ENCODE peak calls at places on chromosomes 5 and 9, in six cellular contexts. M, D, H, S, X and Y are unnamed samples.
A peak's percentile ranks its signal among the peaks of the same experiment; 100 is the strongest.

GRCh38 chr5:73119492-73120157 is 750 bp upstream of the TMEM171 start:
- DNase-seq in M (no peak), D (no peak), H (no peak), S (no peak), X (peak; percentile 94), Y (peak; percentile 23)

GRCh38 chr9:114185570-114185969 is 30.2 kb downstream of the COL27A1 start:
- DNase-seq in M (no peak), D (no peak), H (no peak), S (no peak), X (no peak), Y (no peak)

GRCh38 chr5:11289208-11289607 is 528.2 kb upstream of the DAP start:
- DNase-seq in M (no peak), D (no peak), H (no peak), S (no peak), X (no peak), Y (no peak)

GRCh38 chr5:59712836-59713487 is 180.6 kb downstream of the PDE4D start:
- DNase-seq in M (no peak), D (no peak), H (no peak), S (no peak), X (no peak), Y (peak; percentile 28)

GRCh38 chr9:111925017-111925770 is 28.6 kb downstream of the UGCG start:
- DNase-seq in M (no peak), D (no peak), H (no peak), S (no peak), X (no peak), Y (no peak)

GRCh38 chr9:127865645-127866464 is 11.4 kb upstream of the ENG start:
- DNase-seq in M (no peak), D (no peak), H (no peak), S (no peak), X (no peak), Y (no peak)

GRCh38 chr9:136085815-136086212 is 9.3 kb downstream of the NACC2 start:
- DNase-seq in M (no peak), D (no peak), H (no peak), S (no peak), X (peak; percentile 92), Y (no peak)

GRCh38 chr9:69916950-69917349 is 96.3 kb downstream of the CFAP95 start:
- DNase-seq in M (no peak), D (peak; percentile 52), H (no peak), S (no peak), X (no peak), Y (no peak)

GRCh38 chr9:93022066-93022465 is 36.4 kb upstream of the SUSD3 start:
- DNase-seq in M (no peak), D (no peak), H (no peak), S (no peak), X (no peak), Y (no peak)

GRCh38 chr5:35458824-35459207 is 158.8 kb upstream of the SPEF2 start:
- DNase-seq in M (no peak), D (no peak), H (no peak), S (no peak), X (peak; percentile 68), Y (no peak)

GRCh38 chr9:129287595-129288305 is 109.7 kb upstream of the IER5L start:
- DNase-seq in M (no peak), D (no peak), H (no peak), S (no peak), X (peak; percentile 35), Y (no peak)

GRCh38 chr9:2928386-2928785 is 84.5 kb upstream of the PUM3 start:
- DNase-seq in M (no peak), D (no peak), H (no peak), S (no peak), X (no peak), Y (no peak)

GRCh38 chr5:162434311-162434710 is 366.7 kb downstream of the GABRG2 start:
- DNase-seq in M (no peak), D (no peak), H (no peak), S (no peak), X (no peak), Y (no peak)

GRCh38 chr5:160348080-160348479 is 22.3 kb downstream of the C1QTNF2 start:
- DNase-seq in M (no peak), D (no peak), H (no peak), S (no peak), X (no peak), Y (peak; percentile 88)

GRCh38 chr5:83066548-83067110 is 10.6 kb downstream of the TMEM167A start:
- DNase-seq in M (no peak), D (no peak), H (no peak), S (no peak), X (no peak), Y (no peak)

GRCh38 chr5:82165740-82166530 is 112.2 kb downstream of the RPS23 start:
- DNase-seq in M (peak; percentile 18), D (peak; percentile 95), H (no peak), S (no peak), X (peak; percentile 83), Y (peak; percentile 73)

GRCh38 chr9:76905661-76905983 is 292 bp downstream of the PRUNE2 start:
- DNase-seq in M (no peak), D (no peak), H (no peak), S (no peak), X (no peak), Y (no peak)

GRCh38 chr9:14433841-14434511 is 120.0 kb upstream of the NFIB start:
- DNase-seq in M (no peak), D (peak; percentile 69), H (no peak), S (no peak), X (no peak), Y (peak; percentile 71)

GRCh38 chr5:154520861-154521453 is 42.9 kb upstream of the HAND1 start:
- DNase-seq in M (no peak), D (no peak), H (peak; percentile 29), S (no peak), X (no peak), Y (peak; percentile 30)

GRCh38 chr5:10460252-10460906 is 18.7 kb downstream of the ROPN1L start:
- DNase-seq in M (no peak), D (no peak), H (no peak), S (no peak), X (peak; percentile 97), Y (no peak)

GRCh38 chr9:35272989-35273388 is 111.2 kb downstream of the UNC13B start:
- DNase-seq in M (no peak), D (peak; percentile 78), H (no peak), S (no peak), X (no peak), Y (no peak)

GRCh38 chr9:29349050-29349449 is 1775.8 kb upstream of the C9orf72 start:
- DNase-seq in M (no peak), D (no peak), H (no peak), S (no peak), X (no peak), Y (no peak)

GRCh38 chr5:57816108-57816507 is 333.5 kb upstream of the ACTBL2 start:
- DNase-seq in M (no peak), D (peak; percentile 98), H (no peak), S (peak; percentile 29), X (no peak), Y (no peak)

GRCh38 chr9:128072144-128073021 is 4.4 kb downstream of the SLC25A25 start:
- DNase-seq in M (peak; percentile 82), D (peak; percentile 73), H (no peak), S (no peak), X (peak; percentile 81), Y (peak; percentile 69)

GRCh38 chr5:10452768-10453331 is 11.2 kb downstream of the ROPN1L start:
- DNase-seq in M (no peak), D (peak; percentile 95), H (peak; percentile 57), S (peak; percentile 75), X (peak; percentile 47), Y (peak; percentile 72)

GRCh38 chr9:76904661-76905457 is 1.1 kb downstream of the PRUNE2 start:
- DNase-seq in M (no peak), D (no peak), H (no peak), S (no peak), X (no peak), Y (no peak)

GRCh38 chr9:135009711-135010362 is 77.6 kb upstream of the OLFM1 start:
- DNase-seq in M (no peak), D (no peak), H (no peak), S (no peak), X (no peak), Y (no peak)

GRCh38 chr9:135012166-135012565 is 75.3 kb upstream of the OLFM1 start:
- DNase-seq in M (no peak), D (no peak), H (no peak), S (no peak), X (no peak), Y (no peak)

GRCh38 chr9:135009051-135009560 is 78.4 kb upstream of the OLFM1 start:
- DNase-seq in M (no peak), D (no peak), H (no peak), S (no peak), X (no peak), Y (no peak)

GRCh38 chr9:135010363-135010860 is 77.1 kb upstream of the OLFM1 start:
- DNase-seq in M (no peak), D (no peak), H (no peak), S (no peak), X (no peak), Y (no peak)

DNA sequence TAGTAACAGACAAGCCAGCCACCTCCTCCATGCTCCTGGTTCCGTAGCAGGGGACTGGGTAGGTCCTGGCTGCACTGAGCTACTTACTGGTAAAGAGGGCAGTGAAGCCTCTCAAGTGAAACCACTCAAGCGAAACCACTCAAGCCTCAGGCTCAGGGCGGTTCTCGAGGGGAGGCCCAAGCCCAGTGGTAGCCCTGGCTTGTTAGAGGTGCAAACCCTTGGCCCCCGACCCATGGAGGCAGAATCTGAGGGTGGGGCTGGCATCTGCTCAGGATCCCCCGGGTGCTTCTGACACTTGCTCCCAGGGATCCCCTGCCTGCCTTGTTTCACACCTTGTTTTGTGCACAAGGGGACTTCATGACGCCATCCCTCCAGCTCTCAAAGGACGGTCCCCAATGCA is 76.5 kb upstream of the OLFM1 start:
- DNase-seq in M (no peak), D (no peak), H (peak; percentile 37), S (no peak), X (no peak), Y (no peak)
- TF ChIP-seq POLR2A in M (no peak), D (no peak), H (no peak), S (no peak), X (no peak), Y (no peak)

GRCh38 chr5:102889033-102889432 is 133.9 kb downstream of the PAM start:
- DNase-seq in M (no peak), D (no peak), H (no peak), S (no peak), X (no peak), Y (no peak)
- TF ChIP-seq POLR2A in M (no peak), D (no peak), H (no peak), S (no peak), X (no peak), Y (no peak)

DNA sequence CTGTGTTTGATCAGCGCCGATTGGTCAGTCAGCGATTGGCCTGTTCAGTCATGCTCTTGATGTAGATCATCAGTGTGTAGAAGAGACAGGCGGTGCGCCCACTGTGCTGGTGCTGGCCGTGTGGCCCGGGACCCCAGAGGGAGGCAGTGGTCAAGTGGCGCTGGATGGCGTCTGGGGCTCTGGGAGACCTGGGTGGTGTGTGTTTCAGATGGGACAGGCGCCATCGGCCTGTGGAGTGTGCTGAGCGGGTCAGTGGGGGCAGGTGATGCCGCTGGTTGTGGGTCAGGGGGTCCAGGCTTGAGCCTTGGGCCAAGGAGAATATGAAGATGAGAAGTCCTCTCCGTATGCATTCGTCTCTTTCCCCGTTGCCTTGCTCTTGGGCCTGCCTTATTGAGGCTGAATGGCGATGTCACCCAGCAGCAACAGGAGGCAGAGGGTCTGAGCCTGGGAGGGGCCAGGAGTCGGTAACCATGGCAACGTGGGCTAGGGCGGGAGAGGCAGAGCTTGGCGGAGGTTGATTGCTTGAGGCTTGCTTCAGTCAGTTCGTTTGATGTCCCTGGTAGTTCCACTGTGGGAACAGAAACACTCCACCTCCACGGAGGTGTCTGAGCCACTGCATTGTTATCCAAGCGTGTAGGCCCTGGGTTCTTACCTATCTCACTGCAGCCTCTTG is 117.8 kb upstream of the CACNA1B start:
- DNase-seq in M (no peak), D (no peak), H (no peak), S (no peak), X (no peak), Y (no peak)
- TF ChIP-seq POLR2A in M (no peak), D (no peak), H (peak; percentile 30), S (no peak), X (no peak), Y (no peak)

GRCh38 chr5:149433524-149434131 is 54.5 kb upstream of the IL17B start:
- DNase-seq in M (no peak), D (peak; percentile 72), H (no peak), S (no peak), X (no peak), Y (no peak)
- TF ChIP-seq POLR2A in M (no peak), D (no peak), H (no peak), S (no peak), X (no peak), Y (no peak)